ENCODE peak calls at places on chromosomes 5 and 9, in five cellular contexts. D, Z, L, G and R are unnamed samples.

GRCh38 chr5:159893020-159893695 is 23.1 kb upstream of the ADRA1B start:
- DNase-seq in D (no peak), Z (no peak), L (no peak), G (no peak), R (no peak)

GRCh38 chr5:138725153-138725884 is 27.9 kb upstream of the CTNNA1 start:
- DNase-seq in D (peak; percentile 71), Z (peak; percentile 29), L (peak; percentile 96), G (peak; percentile 85), R (peak; percentile 86)

GRCh38 chr5:135238622-135239460 is 160.2 kb downstream of the MACROH2A1 start:
- DNase-seq in D (peak; percentile 20), Z (no peak), L (peak; percentile 10), G (no peak), R (no peak)

GRCh38 chr5:143650296-143650695 is 161.7 kb upstream of the HMHB1 start:
- DNase-seq in D (no peak), Z (no peak), L (no peak), G (no peak), R (no peak)

GRCh38 chr9:35905912-35906679 is at the start of gene HRCT1:
- DNase-seq in D (peak; percentile 96), Z (peak; percentile 91), L (peak; percentile 96), G (no peak), R (peak; percentile 74)

GRCh38 chr5:66826263-66826662 is 230.1 kb downstream of the MAST4 start:
- DNase-seq in D (no peak), Z (no peak), L (no peak), G (no peak), R (no peak)

GRCh38 chr5:850511-851006 is at the start of gene ZDHHC11:
- DNase-seq in D (peak; percentile 81), Z (no peak), L (peak; percentile 39), G (no peak), R (no peak)

GRCh38 chr5:131635755-131636479 is 888 bp upstream of the RAPGEF6 start:
- DNase-seq in D (no peak), Z (peak; percentile 6), L (no peak), G (peak; percentile 45), R (no peak)

GRCh38 chr5:4413996-4414395 is 726.1 kb upstream of the ADAMTS16 start:
- DNase-seq in D (no peak), Z (no peak), L (no peak), G (no peak), R (no peak)

GRCh38 chr5:152349683-152350526 is 55.2 kb downstream of the NMUR2 start:
- DNase-seq in D (peak; percentile 61), Z (peak; percentile 24), L (no peak), G (peak; percentile 38), R (peak; percentile 15)

GRCh38 chr5:92838253-92838652 is 742.8 kb downstream of the NR2F1-AS1 start:
- DNase-seq in D (no peak), Z (peak; percentile 50), L (no peak), G (no peak), R (peak; percentile 13)

GRCh38 chr5:127254729-127255284 is 35.8 kb upstream of the MEGF10 start:
- DNase-seq in D (no peak), Z (peak; percentile 13), L (no peak), G (no peak), R (peak; percentile 22)

DNA sequence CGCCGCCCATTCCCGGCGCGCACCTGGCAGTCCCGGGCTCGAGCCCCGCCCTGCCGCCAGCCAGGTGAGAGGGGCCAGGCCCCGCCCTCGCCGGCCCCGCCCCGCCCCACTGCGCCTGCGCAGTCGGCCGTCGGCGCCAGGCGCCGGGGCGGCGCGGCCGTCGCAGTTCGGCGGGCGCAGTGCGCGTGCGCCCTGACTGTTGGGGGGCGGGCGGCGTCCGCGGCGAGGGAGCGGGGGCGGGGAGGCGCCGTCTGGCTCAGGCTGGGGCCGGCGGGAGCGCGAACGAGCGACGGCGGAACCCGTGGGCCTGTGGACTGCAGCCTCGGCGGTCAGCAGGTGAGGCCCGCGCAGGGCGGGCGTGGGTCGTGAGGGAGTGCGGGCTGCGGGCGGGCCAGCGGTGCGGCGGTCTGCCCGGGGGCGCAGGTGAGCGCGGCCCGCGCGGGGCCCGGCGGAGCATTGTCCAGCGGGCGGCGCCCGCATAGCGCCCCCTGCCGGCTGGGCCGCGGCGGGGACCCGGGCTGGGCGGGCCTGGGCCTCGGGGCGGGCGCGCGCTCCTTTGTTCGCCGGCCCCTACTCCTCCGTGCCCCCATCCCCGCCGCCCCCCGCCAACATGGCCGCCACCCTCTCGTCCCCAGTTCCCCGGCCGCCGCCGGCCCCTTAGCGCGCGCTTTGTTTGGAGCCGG is at the start of gene SPIN1:
- DNase-seq in D (peak; percentile 84), Z (peak; percentile 77), L (peak; percentile 73), G (peak; percentile 73), R (peak; percentile 35)
- TF ChIP-seq POLR2A in D (no peak), Z (peak; percentile 61), L (no peak), G (no peak), R (no peak)

GRCh38 chr5:149348463-149348862 is 3.2 kb downstream of the GRPEL2 start:
- DNase-seq in D (no peak), Z (no peak), L (no peak), G (no peak), R (no peak)

GRCh38 chr5:149345892-149346222 is 558 bp downstream of the GRPEL2 start:
- DNase-seq in D (no peak), Z (peak; percentile 23), L (no peak), G (peak; percentile 59), R (no peak)

GRCh38 chr5:149341846-149342245 is 3.5 kb upstream of the GRPEL2 start:
- DNase-seq in D (no peak), Z (no peak), L (no peak), G (no peak), R (no peak)

GRCh38 chr5:149349382-149349781 is 4.1 kb downstream of the GRPEL2 start:
- DNase-seq in D (no peak), Z (no peak), L (no peak), G (no peak), R (no peak)

DNA sequence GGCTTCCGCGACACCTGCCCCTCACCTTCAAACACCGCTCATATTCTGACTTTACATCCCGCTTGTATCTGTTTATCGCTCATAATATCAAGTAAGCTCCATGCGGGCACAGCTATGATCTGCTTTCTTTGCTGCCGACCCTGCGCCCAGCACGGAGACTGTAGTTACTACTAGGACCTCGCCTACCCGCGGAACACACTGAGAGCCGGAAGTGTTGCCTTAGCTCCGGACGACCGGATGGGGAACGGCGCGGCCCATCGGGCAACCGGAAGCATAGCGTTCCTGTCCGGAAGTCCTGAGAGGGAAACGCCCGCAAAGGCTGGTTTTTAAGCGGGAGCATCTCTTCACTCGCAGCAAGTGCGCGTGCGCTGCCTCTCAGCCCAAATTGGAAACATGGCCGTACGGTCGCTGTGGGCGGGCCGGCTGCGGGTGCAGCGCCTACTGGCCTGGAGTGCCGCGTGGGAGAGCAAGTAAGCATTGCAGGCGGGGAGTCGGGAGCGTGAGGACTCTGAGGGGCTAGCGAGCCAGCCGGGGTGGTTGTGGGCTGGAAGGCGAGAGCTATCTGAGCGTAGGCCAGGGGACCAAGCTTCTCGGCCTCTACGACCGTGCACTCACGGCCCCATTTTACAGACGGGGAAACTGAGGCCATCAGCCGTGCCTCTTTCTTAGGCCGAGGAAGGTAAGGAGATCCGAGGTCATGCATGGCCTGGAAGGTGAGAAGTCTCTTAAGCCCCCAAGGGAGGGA is at the start of gene GRPEL2:
- DNase-seq in D (peak; percentile 94), Z (peak; percentile 98), L (peak; percentile 91), G (peak; percentile 98), R (peak; percentile 96)
- TF ChIP-seq POLR2A in D (no peak), Z (peak; percentile 82), L (no peak), G (peak; percentile 84), R (peak; percentile 88)

GRCh38 chr9:128113526-128114325 is 13.8 kb downstream of the PTGES2 start:
- DNase-seq in D (peak; percentile 28), Z (no peak), L (no peak), G (no peak), R (no peak)
- TF ChIP-seq POLR2A in D (no peak), Z (no peak), L (no peak), G (no peak), R (no peak)

DNA sequence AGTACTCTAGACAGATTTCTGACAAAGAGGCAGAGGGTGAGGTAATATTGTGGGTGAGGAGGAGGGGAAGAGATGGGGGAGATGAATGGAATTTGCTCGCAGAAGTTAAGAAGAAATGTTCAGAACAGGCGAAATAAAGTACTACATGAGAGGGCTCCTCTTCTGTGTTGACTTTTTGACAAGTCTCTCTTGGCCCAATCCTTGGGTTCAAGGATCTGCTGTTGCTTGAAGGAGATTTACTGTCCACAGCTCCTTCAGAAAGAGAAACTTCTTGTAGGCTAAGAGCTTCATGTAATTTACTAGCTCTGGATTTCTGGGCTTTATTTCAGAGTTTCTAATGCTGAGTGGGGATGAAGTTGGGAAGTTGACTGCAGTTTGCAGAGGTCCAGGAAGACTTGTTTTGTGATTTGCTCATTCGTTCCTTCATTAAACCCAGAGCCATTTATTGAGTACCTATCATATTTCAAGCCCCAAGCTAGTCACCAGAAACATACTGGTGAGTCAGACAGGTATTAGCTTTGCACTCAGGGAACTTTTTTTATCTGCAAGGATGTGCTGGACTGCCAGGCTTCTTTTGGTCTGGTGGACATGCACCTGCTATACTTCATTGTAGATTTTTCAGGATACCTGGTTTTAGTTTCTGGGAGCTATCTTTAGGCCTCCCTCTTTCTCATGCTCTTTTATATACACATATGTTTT is 402.9 kb upstream of the CLINT1 start:
- DNase-seq in D (no peak), Z (no peak), L (no peak), G (no peak), R (no peak)
- TF ChIP-seq POLR2A in D (no peak), Z (no peak), L (no peak), G (no peak), R (no peak)

DNA sequence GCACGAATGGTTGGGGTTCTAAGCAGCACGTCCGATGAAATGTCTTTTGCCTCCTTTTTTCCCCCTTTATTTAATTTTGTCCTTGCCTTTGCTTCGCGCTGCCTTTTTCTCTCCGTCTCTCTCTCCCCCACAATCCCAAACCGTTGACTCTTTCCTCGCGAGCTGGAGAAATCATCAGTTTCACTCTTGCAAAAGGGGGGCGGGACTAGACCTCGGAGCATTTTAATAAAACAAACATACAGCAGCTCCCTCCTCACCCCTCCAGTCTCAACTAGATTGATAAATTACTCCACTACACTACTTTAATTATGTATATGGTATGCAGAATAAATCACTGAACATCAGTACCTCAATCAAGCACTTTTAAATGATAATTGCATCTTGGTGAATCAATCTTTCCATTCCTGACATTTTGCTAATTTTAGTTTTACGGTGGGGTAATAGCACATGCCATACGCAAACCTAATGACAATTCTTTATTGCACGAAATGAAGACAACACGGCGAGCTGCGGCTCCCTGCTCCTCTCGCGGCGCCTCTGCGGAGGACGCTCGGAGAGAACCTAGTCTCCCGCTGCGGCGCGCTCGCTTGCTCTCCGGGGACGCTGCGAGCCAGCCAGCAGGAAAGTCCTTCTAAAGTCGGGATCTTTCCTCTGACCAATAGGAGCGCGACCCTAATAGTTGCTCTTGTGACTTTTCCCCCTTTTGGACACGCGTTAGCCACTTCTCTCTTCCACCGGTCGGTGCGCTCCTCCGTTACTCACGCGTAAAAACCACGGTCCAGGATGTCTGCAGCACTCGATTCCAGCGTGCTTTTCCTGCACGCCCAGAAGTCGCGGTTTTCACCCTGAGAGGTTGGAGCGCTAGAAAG is 816 bp upstream of the MEF2C start:
- DNase-seq in D (peak; percentile 34), Z (peak; percentile 18), L (peak; percentile 43), G (peak; percentile 10), R (peak; percentile 50)
- TF ChIP-seq POLR2A in D (no peak), Z (no peak), L (no peak), G (no peak), R (no peak)

GRCh38 chr9:129610473-129611301 is 10.2 kb downstream of the C9orf50 start:
- DNase-seq in D (peak; percentile 82), Z (peak; percentile 74), L (peak; percentile 67), G (peak; percentile 71), R (no peak)
- TF ChIP-seq POLR2A in D (no peak), Z (peak; percentile 19), L (no peak), G (no peak), R (no peak)

GRCh38 chr9:120787906-120788305 is 5.3 kb downstream of the FBXW2 start:
- DNase-seq in D (no peak), Z (no peak), L (no peak), G (no peak), R (no peak)

GRCh38 chr9:120791161-120791560 is 2.1 kb downstream of the FBXW2 start:
- DNase-seq in D (no peak), Z (no peak), L (no peak), G (no peak), R (no peak)

GRCh38 chr9:120792898-120793765 is at the start of gene FBXW2:
- DNase-seq in D (peak; percentile 93), Z (peak; percentile 92), L (peak; percentile 79), G (peak; percentile 96), R (peak; percentile 75)
- TF ChIP-seq POLR2A in D (peak; percentile 73), Z (peak; percentile 96), L (peak; percentile 87), G (peak; percentile 97), R (peak; percentile 83)